ENCODE peak calls at places on chromosomes 7 and 10, in nine cellular contexts. Y is heart right ventricle, Q is Karpas-422, U is neural progenitor cell, D is cardiac fibroblast, M is dorsolateral prefrontal cortex, W is DND-41, G is fibroblast of lung, N is heart left ventricle. J is an unnamed sample.

GRCh38 chr10:43408331-43408709 is 666 bp downstream of the HNRNPF start:
- DNase-seq in M (no peak), D (no peak), Y (no peak), G (no peak), N (no peak), U (peak; percentile 63), Q (no peak), W (no peak), J (no peak)

GRCh38 chr10:63103971-63104409 is 29.1 kb upstream of the NRBF2 start:
- DNase-seq in Q (no peak), G (peak; percentile 73), D (no peak), Y (no peak), N (no peak), W (no peak), U (peak; percentile 75), M (no peak), J (no peak)

GRCh38 chr10:8453587-8453986 is 399.1 kb downstream of the GATA3 start:
- DNase-seq in Y (peak; percentile 5), D (peak; percentile 19), N (peak; percentile 23), G (peak; percentile 55), W (no peak), U (no peak), M (no peak), Q (no peak), J (no peak)

GRCh38 chr7:36949711-36950600 is 225.7 kb upstream of the AOAH start:
- DNase-seq in N (no peak), Q (no peak), D (peak; percentile 9), W (no peak), Y (no peak), G (no peak), M (no peak), U (no peak), J (peak; percentile 59)

GRCh38 chr10:124071141-124071540 is 22.3 kb downstream of the CHST15 start:
- DNase-seq in Y (no peak), U (no peak), M (no peak), G (no peak), D (no peak), W (no peak), Q (no peak), N (no peak), J (no peak)

GRCh38 chr10:7484456-7485266 is 73.8 kb upstream of the SFMBT2 start:
- DNase-seq in Q (peak; percentile 95), M (no peak), G (no peak), D (no peak), U (no peak), Y (no peak), W (peak; percentile 87), N (no peak), J (no peak)

GRCh38 chr7:79410345-79410744 is 43.1 kb downstream of the MAGI2 start:
- DNase-seq in Y (no peak), W (no peak), U (no peak), G (no peak), Q (no peak), M (no peak), N (no peak), D (no peak), J (no peak)

GRCh38 chr7:13352677-13353076 is 636.8 kb downstream of the ETV1 start:
- DNase-seq in Y (no peak), Q (no peak), G (no peak), U (no peak), W (no peak), N (no peak), M (no peak), D (no peak), J (no peak)

GRCh38 chr7:8277394-8277982 is 15.5 kb upstream of the ICA1 start:
- DNase-seq in W (no peak), D (no peak), Y (no peak), M (no peak), N (no peak), U (peak; percentile 48), Q (peak; percentile 42), G (no peak), J (no peak)

GRCh38 chr10:88508054-88508453 is 75.1 kb downstream of the RNLS start:
- DNase-seq in Q (no peak), N (no peak), W (no peak), M (no peak), U (no peak), D (no peak), Y (no peak), G (no peak), J (no peak)

GRCh38 chr7:121278120-121279021 is 50.4 kb upstream of the WNT16 start:
- DNase-seq in W (no peak), N (no peak), G (peak; percentile 76), Q (no peak), D (peak; percentile 24), U (no peak), Y (no peak), M (no peak), J (no peak)

GRCh38 chr10:116385311-116385710 is 42.3 kb upstream of the PNLIPRP3 start:
- DNase-seq in Y (no peak), U (no peak), W (no peak), M (no peak), N (no peak), G (no peak), D (no peak), Q (no peak), J (no peak)

GRCh38 chr7:123533929-123534382 is 439 bp downstream of the IQUB start:
- DNase-seq in U (no peak), D (no peak), N (no peak), Y (no peak), G (no peak), W (no peak), Q (peak; percentile 43), M (no peak), J (no peak)

GRCh38 chr10:6563075-6563474 is 17.0 kb downstream of the PRKCQ start:
- DNase-seq in G (no peak), Q (no peak), U (peak; percentile 20), M (no peak), W (peak; percentile 53), Y (no peak), N (no peak), D (no peak), J (no peak)

DNA sequence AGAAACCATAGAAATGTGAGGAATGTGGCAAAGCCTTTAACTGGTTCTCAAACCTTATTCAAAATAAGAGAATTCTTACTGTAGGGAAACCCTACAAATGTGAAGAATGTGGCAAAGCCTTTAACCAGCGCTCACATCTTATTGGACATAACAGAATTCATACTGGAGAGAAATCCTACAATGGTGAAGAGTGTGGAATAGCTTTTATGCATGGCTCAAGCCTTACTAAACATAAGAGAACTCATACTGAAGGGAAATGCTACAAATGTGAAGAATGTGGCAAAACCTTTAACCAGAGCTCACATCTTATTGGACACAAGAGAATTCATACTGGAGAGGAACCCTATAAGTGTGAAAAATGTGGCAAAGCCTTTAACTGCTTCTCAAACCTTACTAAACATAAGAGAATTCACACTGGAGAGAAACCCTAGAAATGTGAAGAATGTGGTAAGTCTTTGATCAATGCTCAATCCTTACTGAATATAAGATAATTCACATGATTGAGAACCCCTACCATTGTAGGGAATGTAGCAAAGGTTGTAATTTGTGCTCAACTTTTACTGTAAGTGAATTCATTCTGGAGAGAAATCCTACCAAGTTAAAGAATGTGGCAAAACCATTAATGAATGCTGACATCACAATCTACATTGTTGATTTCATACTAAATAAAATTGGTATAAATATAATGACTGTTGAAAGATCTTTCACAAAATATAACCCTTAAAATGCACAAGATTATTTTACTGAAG is 142.5 kb upstream of the ZNF479 start:
- DNase-seq in Q (no peak), D (no peak), Y (no peak), U (no peak), N (no peak), G (no peak), W (no peak), M (no peak), J (no peak)
- H3K4me3 ChIP-seq in Q (no peak overlapping the region), D (no peak overlapping the region), Y (no peak overlapping the region), U (no peak overlapping the region), N (no peak overlapping the region), G (no peak overlapping the region), W (no peak overlapping the region), M (no peak overlapping the region), J (no peak overlapping the region)

GRCh38 chr7:2979951-2980350 is 63.7 kb downstream of the CARD11 start:
- DNase-seq in Q (no peak), W (no peak), M (no peak), Y (no peak), G (no peak), U (no peak), N (no peak), D (no peak), J (no peak)

GRCh38 chr7:2978403-2978802 is 65.3 kb downstream of the CARD11 start:
- DNase-seq in D (no peak), U (no peak), G (peak; percentile 3), N (peak; percentile 29), W (no peak), M (no peak), Q (peak; percentile 80), Y (no peak), J (peak; percentile 36)

GRCh38 chr7:2980406-2981102 is 63.1 kb downstream of the CARD11 start:
- DNase-seq in Q (peak; percentile 59), W (no peak), N (no peak), Y (no peak), U (no peak), G (no peak), M (no peak), D (no peak), J (no peak)

GRCh38 chr7:2981103-2981480 is 62.6 kb downstream of the CARD11 start:
- DNase-seq in D (no peak), G (no peak), Q (no peak), N (no peak), Y (no peak), W (no peak), M (no peak), U (no peak), J (no peak)

GRCh38 chr7:2979276-2979675 is 64.4 kb downstream of the CARD11 start:
- DNase-seq in U (no peak), D (no peak), M (no peak), Q (peak; percentile 82), W (no peak), Y (no peak), G (no peak), N (no peak), J (no peak)
- H3K4me3 ChIP-seq in U (no peak overlapping the region), D (no peak overlapping the region), M (peak overlapping the region; percentile 48), Q (peak overlapping the region; percentile 65), W (no peak overlapping the region), Y (no peak overlapping the region), G (no peak overlapping the region), N (no peak overlapping the region), J (no peak overlapping the region)

GRCh38 chr10:17684537-17684936 is 40.6 kb downstream of the STAM start:
- DNase-seq in Q (no peak), G (no peak), Y (no peak), W (no peak), U (no peak), N (no peak), M (no peak), D (no peak), J (no peak)
- H3K4me3 ChIP-seq in Q (no peak overlapping the region), G (no peak overlapping the region), Y (no peak overlapping the region), W (no peak overlapping the region), U (no peak overlapping the region), N (no peak overlapping the region), M (no peak overlapping the region), D (no peak overlapping the region), J (no peak overlapping the region)

DNA sequence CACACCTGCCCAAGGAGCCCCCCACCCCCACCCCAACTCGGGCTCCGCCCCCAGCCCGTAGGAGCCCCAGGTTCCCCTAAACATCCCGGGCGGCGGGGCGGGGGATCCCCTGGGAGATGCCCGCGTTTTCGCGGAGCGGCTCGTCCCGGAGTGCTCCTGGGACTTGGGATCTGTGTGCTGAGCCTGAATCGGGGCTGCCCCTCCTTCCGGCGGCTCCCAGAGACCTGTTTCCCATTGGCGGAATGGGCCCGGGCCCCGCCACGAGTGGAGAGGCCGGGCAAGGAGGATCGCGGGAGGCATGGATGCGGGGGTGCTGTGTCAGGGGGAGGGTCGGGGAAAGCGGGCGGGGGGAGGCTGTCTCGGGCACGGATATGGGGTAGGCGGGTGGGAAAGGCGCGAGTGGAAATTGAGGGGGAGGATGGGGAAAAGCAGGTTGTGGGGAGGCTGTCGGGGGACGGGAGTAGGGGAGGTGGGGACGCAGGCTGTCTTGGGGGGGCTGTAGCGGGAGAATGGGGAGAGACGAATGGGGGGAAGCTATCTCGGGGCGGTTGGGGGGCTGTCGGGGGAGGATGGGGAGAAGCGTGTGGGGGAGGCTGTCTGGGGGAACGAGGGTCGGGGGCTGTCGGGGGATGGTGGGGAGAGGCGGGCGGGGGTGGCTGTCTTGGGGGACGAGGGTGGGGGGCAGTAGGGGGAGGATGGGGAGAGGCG is 572 bp upstream of the BHLHA15 start:
- DNase-seq in N (no peak), Q (no peak), W (no peak), D (peak; percentile 12), M (peak; percentile 59), Y (no peak), U (peak; percentile 72), G (no peak), J (no peak)
- H3K4me3 ChIP-seq in N (peak overlapping the region; percentile 41), Q (no peak overlapping the region), W (no peak overlapping the region), D (peak overlapping the region; percentile 32), M (peak overlapping the region; percentile 48), Y (no peak overlapping the region), U (peak overlapping the region; percentile 45), G (no peak overlapping the region), J (peak overlapping the region; percentile 48)

J was measured in right lobe of liver.